ENCODE peak calls at places on chromosomes 11 and 22, in four cellular contexts. D is GM12878; G is CD4-positive, alpha-beta T cell; Z is AG04450. N is an unnamed sample. For H3K9me3, the result is how much of the 10 kb centered on the place peaks cover.

GRCh38 chr11:29135504-29135903 is 881.3 kb downstream of the KCNA4 start:
- DNase-seq in G (no peak), D (no peak), Z (no peak), N (no peak)

GRCh38 chr11:3058753-3059664 is 1.8 kb upstream of the CARS1 start:
- DNase-seq in Z (peak), G (no peak), D (no peak), N (no peak)

GRCh38 chr11:129999407-129999806 is 3.2 kb downstream of the PRDM10 start:
- DNase-seq in D (no peak), G (no peak), Z (no peak), N (no peak)

GRCh38 chr11:111530091-111530490 is 10.4 kb upstream of the LAYN start:
- DNase-seq in D (no peak), G (no peak), Z (no peak), N (no peak)

GRCh38 chr11:85628771-85629341 is 463 bp downstream of the TMEM126B start:
- DNase-seq in D (no peak), G (no peak), Z (no peak), N (no peak)

GRCh38 chr22:28883657-28883916 is 215 bp downstream of the ZNRF3 start:
- DNase-seq in G (no peak), Z (no peak), D (no peak), N (no peak)

GRCh38 chr11:9004310-9004945 is 627 bp upstream of the NRIP3 start:
- DNase-seq in Z (no peak), D (no peak), G (peak), N (no peak)

GRCh38 chr11:47331454-47332302 is 20.8 kb downstream of the MYBPC3 start:
- DNase-seq in G (no peak), Z (no peak), D (no peak), N (no peak)

GRCh38 chr22:45478108-45478771 is 24.4 kb upstream of the FBLN1 start:
- DNase-seq in D (no peak), Z (peak), G (no peak), N (no peak)

GRCh38 chr11:130403301-130403804 is 25.1 kb downstream of the ADAMTS8 start:
- DNase-seq in D (no peak), G (no peak), Z (peak), N (no peak)

GRCh38 chr22:40808018-40808841 is 10.9 kb downstream of the SLC25A17 start:
- DNase-seq in D (no peak), G (no peak), Z (no peak), N (no peak)

GRCh38 chr22:23137905-23138520 is 3.8 kb downstream of the RSPH14 start:
- DNase-seq in G (peak), D (peak), Z (no peak), N (peak)

GRCh38 chr11:83014951-83015350 is 56.7 kb downstream of the RAB30 start:
- DNase-seq in G (no peak), D (no peak), Z (no peak), N (no peak)

GRCh38 chr11:75063732-75064314 is 32.9 kb downstream of the OR2AT4 start:
- DNase-seq in D (no peak), G (no peak), Z (no peak), N (no peak)

GRCh38 chr11:93330446-93330984 is at the start of gene DEUP1:
- DNase-seq in Z (no peak), G (no peak), D (no peak), N (no peak)

GRCh38 chr11:34938621-34939020 is 22.2 kb downstream of the PDHX start:
- DNase-seq in Z (no peak), G (no peak), D (no peak), N (no peak)

GRCh38 chr11:69311767-69312385 is 17.9 kb downstream of the MYEOV start:
- DNase-seq in G (no peak), D (no peak), Z (no peak), N (peak)

GRCh38 chr11:134200688-134201087 is 23.1 kb downstream of the NCAPD3 start:
- DNase-seq in G (no peak), D (no peak), Z (no peak), N (no peak)

GRCh38 chr11:69471329-69472052 is 10.0 kb upstream of the LINC01488 start:
- DNase-seq in Z (no peak), D (no peak), G (no peak), N (no peak)

GRCh38 chr22:29536411-29536810 is 17.1 kb downstream of the THOC5 start:
- DNase-seq in D (no peak), G (no peak), Z (no peak), N (no peak)

DNA sequence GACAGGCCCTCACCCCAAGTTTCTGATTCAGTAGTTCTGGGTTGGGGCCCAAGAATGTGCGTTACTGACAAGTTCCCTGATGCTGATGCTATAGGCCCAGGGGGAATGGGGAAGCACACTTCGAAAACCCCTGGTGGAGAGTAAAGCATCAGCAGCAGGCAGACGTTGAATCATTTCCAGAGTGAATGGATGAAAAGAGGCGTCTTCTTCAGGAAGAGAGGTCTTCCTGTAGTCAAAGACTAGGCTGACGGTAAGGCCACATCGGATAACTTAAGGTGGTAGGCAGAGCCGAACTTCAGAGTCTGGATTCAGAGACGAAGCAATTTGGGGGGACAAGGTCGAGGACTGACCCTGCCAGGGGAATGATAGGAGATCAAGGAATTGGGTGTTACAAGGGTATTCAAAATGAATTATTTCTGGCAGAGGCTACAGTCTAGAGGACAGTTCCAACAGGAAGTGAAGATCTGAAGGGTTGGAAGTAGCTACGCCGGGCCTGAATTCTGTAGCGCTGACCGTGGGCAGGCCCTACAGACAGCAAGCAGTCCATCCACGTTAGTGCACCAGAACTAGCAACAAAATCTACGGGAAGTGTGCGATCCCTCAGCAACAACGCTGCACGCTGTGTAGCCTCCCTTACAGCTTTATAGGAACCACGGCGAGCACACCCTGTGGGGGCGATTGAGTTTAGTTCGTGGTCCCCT is 862 bp upstream of the CENATAC start:
- DNase-seq in G (peak), Z (no peak), D (peak), N (no peak)
- H3K27ac ChIP-seq in G (peak), Z (no peak), D (peak), N (peak)

GRCh38 chr11:78241475-78241874 is 52.8 kb downstream of the USP35 start:
- DNase-seq in D (no peak), G (no peak), Z (no peak), N (no peak)
- H3K9me3 ChIP-seq in D (under half), G (under half), Z (under half), N (under half)

GRCh38 chr22:38489561-38490133 is 16.5 kb downstream of the DDX17 start:
- DNase-seq in D (no peak), G (no peak), Z (no peak), N (no peak)

GRCh38 chr22:38494498-38494897 is 11.6 kb downstream of the DDX17 start:
- DNase-seq in D (no peak), Z (no peak), G (no peak), N (no peak)

GRCh38 chr22:38490915-38491314 is 15.2 kb downstream of the DDX17 start:
- DNase-seq in G (no peak), Z (peak), D (no peak), N (no peak)

GRCh38 chr22:38490475-38490874 is 15.6 kb downstream of the DDX17 start:
- DNase-seq in D (no peak), G (no peak), Z (no peak), N (no peak)

DNA sequence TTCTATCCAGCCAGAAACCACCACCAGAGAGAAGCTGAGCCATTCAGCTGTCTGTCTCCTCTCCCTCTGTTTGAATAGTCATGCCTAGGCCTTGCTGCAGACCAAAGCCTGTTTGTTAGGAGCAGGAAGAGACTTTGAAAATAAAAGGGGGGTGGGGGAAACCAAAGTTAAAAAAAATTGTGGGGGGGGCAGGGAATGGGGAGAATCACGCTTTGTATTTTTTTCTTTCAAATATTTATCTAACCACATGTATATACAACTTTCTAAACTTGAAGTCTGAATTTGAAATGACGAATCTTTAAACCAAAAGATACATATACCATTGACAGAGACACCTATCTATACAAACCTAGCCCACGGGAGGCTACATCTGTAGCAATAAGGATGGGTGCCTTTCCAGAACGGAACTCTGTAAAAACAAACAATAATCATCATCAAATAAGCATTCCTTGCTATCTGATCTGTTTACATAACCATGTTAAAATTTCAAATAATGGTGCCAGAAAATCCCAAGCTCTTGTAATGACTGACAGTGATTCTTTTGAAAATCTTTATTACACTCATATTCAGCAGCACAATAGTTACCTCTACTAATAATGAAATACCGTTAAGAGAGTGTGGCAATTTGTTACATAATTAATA is 14.3 kb downstream of the DDX17 start:
- DNase-seq in D (no peak), G (no peak), Z (no peak), N (no peak)
- H3K27ac ChIP-seq in D (no peak), G (no peak), Z (no peak), N (no peak)

GRCh38 chr11:58742981-58743880 is 11.5 kb upstream of the GLYAT start:
- DNase-seq in Z (no peak), G (no peak), D (no peak), N (no peak)
- H3K9me3 ChIP-seq in Z (under half), G (under half), D (under half), N (under half)

DNA sequence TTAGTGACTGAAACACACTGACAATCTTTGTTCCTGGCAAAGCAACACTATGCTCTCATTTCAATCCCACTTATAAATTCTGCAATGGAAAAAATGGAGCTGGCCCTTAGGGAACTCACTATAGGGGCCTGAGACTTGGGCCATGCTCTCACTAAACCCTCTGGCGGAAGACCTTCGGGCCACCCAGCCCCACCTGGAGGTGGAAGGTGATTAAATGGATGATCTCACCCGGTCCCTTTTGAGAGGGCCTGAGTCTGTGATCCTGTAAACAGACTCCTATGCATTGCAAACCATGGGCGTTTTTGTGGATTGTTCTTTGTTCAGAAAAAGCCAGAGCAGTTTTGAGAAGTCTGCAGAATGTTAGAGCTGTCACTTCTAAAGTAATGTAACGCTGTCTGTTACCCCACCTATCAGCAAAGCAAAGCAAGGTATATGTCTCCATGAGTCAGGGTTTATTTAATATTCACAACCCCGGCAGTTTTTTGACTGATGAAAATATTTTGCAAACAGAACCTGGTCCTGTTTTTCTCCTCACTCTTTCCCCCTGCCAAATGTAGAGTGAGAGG is 17.1 kb upstream of the CDON start:
- DNase-seq in G (no peak), Z (no peak), D (no peak), N (no peak)
- H3K27ac ChIP-seq in G (no peak), Z (no peak), D (no peak), N (no peak)

DNA sequence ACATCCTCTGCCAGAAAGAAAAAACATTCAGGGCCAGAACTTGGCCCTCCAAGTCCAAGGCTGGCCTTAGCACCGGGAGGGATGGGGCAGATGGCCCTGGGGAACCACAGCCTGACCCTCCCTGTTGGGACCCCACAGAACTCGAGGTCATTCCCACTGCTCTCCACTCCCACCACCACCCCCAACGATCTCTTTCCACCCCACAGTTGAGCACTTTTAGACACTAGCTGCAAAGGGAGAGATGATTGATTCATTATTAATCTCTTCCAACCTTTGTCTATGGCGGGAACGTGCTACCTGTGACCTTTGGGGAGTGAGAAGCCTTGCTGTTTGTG is 869.7 kb downstream of the BRD1 start:
- DNase-seq in Z (no peak), G (no peak), D (no peak), N (no peak)
- H3K9me3 ChIP-seq in Z (half or more), G (under half), D (under half), N (under half)

DNA sequence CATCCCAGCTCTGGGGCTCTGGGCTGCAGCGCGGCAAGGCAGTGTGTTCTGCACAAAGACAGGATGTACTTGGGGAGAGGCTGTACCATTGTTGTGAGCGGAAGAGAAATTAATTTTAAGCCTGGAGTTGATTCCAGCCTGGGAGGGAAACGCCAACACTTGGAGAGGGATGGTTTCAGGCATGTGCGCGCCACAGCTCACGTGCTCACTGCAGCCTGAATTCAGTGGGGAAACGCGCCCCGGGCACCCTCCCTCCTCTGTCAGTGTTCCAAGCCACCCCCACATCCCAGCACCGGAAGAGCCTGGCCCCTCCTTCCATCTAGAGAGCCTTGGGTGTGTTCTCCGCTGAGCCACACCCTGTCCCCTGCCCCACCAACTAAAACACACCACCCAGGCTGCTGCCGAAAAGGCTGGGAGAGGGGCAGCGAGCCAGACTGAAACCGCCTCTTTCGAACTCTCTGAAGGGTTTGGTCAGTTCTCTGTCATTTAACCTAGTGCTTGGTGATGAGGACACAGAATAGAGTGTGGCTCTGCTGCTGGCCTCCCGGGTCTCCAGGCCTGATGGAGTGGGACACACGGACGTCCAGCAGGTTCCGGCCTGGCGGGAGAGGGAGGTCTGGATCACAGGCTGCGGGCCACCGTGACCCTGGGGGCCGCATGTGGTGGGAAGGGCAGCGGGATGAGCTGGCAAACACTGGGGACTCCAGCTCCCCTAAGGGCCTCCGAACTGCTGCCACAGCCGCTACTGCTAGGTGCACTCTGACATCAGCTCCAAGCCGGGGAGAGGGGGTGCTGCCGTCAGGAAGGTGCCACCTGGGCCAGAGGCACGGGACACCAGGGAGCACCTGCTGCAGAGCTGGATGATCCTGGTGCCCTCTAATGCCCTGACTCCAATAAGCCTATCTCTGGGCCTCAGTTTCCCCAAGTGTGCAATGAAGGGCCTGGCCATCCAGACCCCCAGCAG is 230.8 kb downstream of the CTTN start:
- DNase-seq in D (no peak), G (no peak), Z (no peak), N (no peak)
- H3K27ac ChIP-seq in D (no peak), G (no peak), Z (no peak), N (no peak)

N was measured in CD8-positive, alpha-beta T cell.